ENCODE peak calls at places on chromosomes 16 and 17, in nine cellular contexts. One of them, this sample, is unnamed. For H3K4me1 and H3K27me3, the result is how much of the 10 kb centered on the place peaks cover.

GRCh38 chr16:86403541-86404163 is 106.7 kb upstream of the FOXF1 start:
- DNase-seq in ovary: no peak
- DNase-seq in H1: no peak
- DNase-seq in fibroblast of lung: no peak
- DNase-seq in GM12878: no peak
- DNase-seq in GM23338: no peak
- DNase-seq in lower lobe of right lung: no peak
- DNase-seq in PC-9: no peak
- DNase-seq in PC-3: no peak
- DNase-seq in this sample: no peak

GRCh38 chr17:72879877-72880276 is 212.6 kb downstream of the SLC39A11 start:
- DNase-seq in ovary: no peak
- DNase-seq in H1: no peak
- DNase-seq in fibroblast of lung: no peak
- DNase-seq in GM12878: no peak
- DNase-seq in GM23338: no peak
- DNase-seq in lower lobe of right lung: no peak
- DNase-seq in PC-9: no peak
- DNase-seq in PC-3: no peak
- DNase-seq in this sample: no peak

GRCh38 chr16:78607465-78607864 is 508.0 kb downstream of the WWOX start:
- DNase-seq in ovary: peak
- DNase-seq in H1: no peak
- DNase-seq in fibroblast of lung: peak
- DNase-seq in GM12878: no peak
- DNase-seq in GM23338: no peak
- DNase-seq in lower lobe of right lung: no peak
- DNase-seq in PC-9: no peak
- DNase-seq in PC-3: no peak
- DNase-seq in this sample: peak

GRCh38 chr16:2520784-2521577 is 810 bp downstream of the AMDHD2 start:
- DNase-seq in ovary: peak
- DNase-seq in H1: no peak
- DNase-seq in fibroblast of lung: no peak
- DNase-seq in GM12878: no peak
- DNase-seq in GM23338: peak
- DNase-seq in lower lobe of right lung: peak
- DNase-seq in PC-9: peak
- DNase-seq in PC-3: peak
- DNase-seq in this sample: no peak

GRCh38 chr17:9226794-9227135 is 205.5 kb downstream of the NTN1 start:
- DNase-seq in ovary: no peak
- DNase-seq in H1: peak
- DNase-seq in fibroblast of lung: no peak
- DNase-seq in GM12878: no peak
- DNase-seq in GM23338: peak
- DNase-seq in lower lobe of right lung: peak
- DNase-seq in PC-9: no peak
- DNase-seq in PC-3: no peak
- DNase-seq in this sample: no peak

GRCh38 chr17:78132086-78132676 is 1.6 kb downstream of the TMC8 start:
- DNase-seq in ovary: no peak
- DNase-seq in H1: peak
- DNase-seq in fibroblast of lung: no peak
- DNase-seq in GM12878: no peak
- DNase-seq in GM23338: peak
- DNase-seq in lower lobe of right lung: peak
- DNase-seq in PC-9: peak
- DNase-seq in PC-3: peak
- DNase-seq in this sample: no peak

GRCh38 chr17:38361700-38362465 is 10.2 kb downstream of the SOCS7 start:
- DNase-seq in ovary: no peak
- DNase-seq in H1: no peak
- DNase-seq in fibroblast of lung: peak
- DNase-seq in GM12878: no peak
- DNase-seq in GM23338: no peak
- DNase-seq in lower lobe of right lung: no peak
- DNase-seq in PC-9: peak
- DNase-seq in PC-3: peak
- DNase-seq in this sample: no peak

GRCh38 chr16:66972983-66973382 is 11.9 kb downstream of the CES3 start:
- DNase-seq in ovary: no peak
- DNase-seq in H1: no peak
- DNase-seq in fibroblast of lung: no peak
- DNase-seq in GM12878: no peak
- DNase-seq in GM23338: no peak
- DNase-seq in lower lobe of right lung: peak
- DNase-seq in PC-9: no peak
- DNase-seq in PC-3: no peak
- DNase-seq in this sample: no peak

GRCh38 chr17:75869282-75870141 is 8.9 kb downstream of the TRIM47 start:
- DNase-seq in ovary: no peak
- DNase-seq in H1: no peak
- DNase-seq in fibroblast of lung: peak
- DNase-seq in GM12878: no peak
- DNase-seq in GM23338: peak
- DNase-seq in lower lobe of right lung: no peak
- DNase-seq in PC-9: no peak
- DNase-seq in PC-3: no peak
- DNase-seq in this sample: peak

GRCh38 chr17:19992803-19993713 is 15.4 kb upstream of the AKAP10 start:
- DNase-seq in ovary: peak
- DNase-seq in H1: peak
- DNase-seq in fibroblast of lung: peak
- DNase-seq in GM12878: peak
- DNase-seq in GM23338: peak
- DNase-seq in lower lobe of right lung: peak
- DNase-seq in PC-9: peak
- DNase-seq in PC-3: peak
- DNase-seq in this sample: peak

GRCh38 chr16:48576927-48577326 is 33.1 kb downstream of the N4BP1 start:
- DNase-seq in ovary: no peak
- DNase-seq in H1: no peak
- DNase-seq in fibroblast of lung: peak
- DNase-seq in GM12878: no peak
- DNase-seq in GM23338: no peak
- DNase-seq in lower lobe of right lung: no peak
- DNase-seq in PC-9: no peak
- DNase-seq in PC-3: peak
- DNase-seq in this sample: no peak

GRCh38 chr16:51900221-51900780 is 646.6 kb downstream of the TOX3 start:
- DNase-seq in ovary: no peak
- DNase-seq in H1: no peak
- DNase-seq in fibroblast of lung: no peak
- DNase-seq in GM12878: no peak
- DNase-seq in GM23338: no peak
- DNase-seq in lower lobe of right lung: no peak
- DNase-seq in PC-9: no peak
- DNase-seq in PC-3: no peak
- DNase-seq in this sample: no peak

GRCh38 chr17:82052638-82053059 is 951 bp downstream of the GPS1 start:
- DNase-seq in ovary: no peak
- DNase-seq in H1: no peak
- DNase-seq in fibroblast of lung: no peak
- DNase-seq in GM12878: no peak
- DNase-seq in GM23338: no peak
- DNase-seq in lower lobe of right lung: no peak
- DNase-seq in PC-9: no peak
- DNase-seq in PC-3: no peak
- DNase-seq in this sample: no peak

GRCh38 chr16:8646271-8646670 is 24.8 kb downstream of the METTL22 start:
- DNase-seq in ovary: no peak
- DNase-seq in H1: no peak
- DNase-seq in fibroblast of lung: no peak
- DNase-seq in GM12878: no peak
- DNase-seq in GM23338: no peak
- DNase-seq in lower lobe of right lung: no peak
- DNase-seq in PC-9: no peak
- DNase-seq in PC-3: no peak
- DNase-seq in this sample: no peak

GRCh38 chr17:75864448-75864871 is 9.3 kb upstream of the WBP2 start:
- DNase-seq in ovary: peak
- DNase-seq in H1: no peak
- DNase-seq in fibroblast of lung: peak
- DNase-seq in GM12878: peak
- DNase-seq in GM23338: peak
- DNase-seq in lower lobe of right lung: peak
- DNase-seq in PC-9: no peak
- DNase-seq in PC-3: no peak
- DNase-seq in this sample: peak

GRCh38 chr16:20323591-20324117 is 3.7 kb downstream of the GP2 start:
- DNase-seq in ovary: no peak
- DNase-seq in H1: no peak
- DNase-seq in fibroblast of lung: no peak
- DNase-seq in GM12878: no peak
- DNase-seq in GM23338: peak
- DNase-seq in lower lobe of right lung: no peak
- DNase-seq in PC-9: no peak
- DNase-seq in PC-3: no peak
- DNase-seq in this sample: no peak

GRCh38 chr17:7191571-7192270 is 12.6 kb upstream of the ASGR1 start:
- DNase-seq in ovary: peak
- DNase-seq in H1: peak
- DNase-seq in fibroblast of lung: peak
- DNase-seq in GM12878: no peak
- DNase-seq in GM23338: peak
- DNase-seq in lower lobe of right lung: peak
- DNase-seq in PC-9: no peak
- DNase-seq in PC-3: peak
- DNase-seq in this sample: peak

GRCh38 chr17:80761421-80761871 is 216.8 kb downstream of the RPTOR start:
- DNase-seq in ovary: no peak
- DNase-seq in H1: no peak
- DNase-seq in fibroblast of lung: peak
- DNase-seq in GM12878: no peak
- DNase-seq in GM23338: no peak
- DNase-seq in lower lobe of right lung: no peak
- DNase-seq in PC-9: peak
- DNase-seq in PC-3: peak
- DNase-seq in this sample: no peak

DNA sequence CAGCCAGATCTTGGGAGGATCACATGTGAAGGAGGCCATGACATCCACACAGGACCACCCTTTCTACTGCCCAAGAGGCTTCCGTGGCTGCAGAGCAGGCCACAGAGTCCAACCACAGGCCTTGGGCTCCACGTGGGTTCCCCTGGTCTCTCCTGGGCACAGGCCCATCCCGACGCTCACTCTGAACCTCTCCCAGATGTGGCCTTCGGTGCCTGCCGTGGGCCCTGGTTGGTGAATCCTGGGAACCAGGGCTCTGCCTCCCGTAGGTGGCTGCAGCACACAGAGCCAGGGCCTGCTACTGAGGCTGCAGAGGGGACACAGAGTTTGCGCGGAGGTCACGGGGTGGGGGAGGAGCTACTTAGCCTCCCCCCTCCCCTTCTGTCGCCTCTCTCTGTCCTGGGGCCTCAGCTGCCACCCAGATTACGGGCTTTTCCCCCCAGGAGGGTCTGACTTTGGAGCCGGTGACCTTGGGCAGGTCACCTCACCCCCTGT is 55.3 kb downstream of the ZFPM1 start:
- DNase-seq in ovary: no peak
- DNase-seq in H1: no peak
- DNase-seq in fibroblast of lung: no peak
- DNase-seq in GM12878: no peak
- DNase-seq in GM23338: no peak
- DNase-seq in lower lobe of right lung: no peak
- DNase-seq in PC-9: no peak
- DNase-seq in PC-3: no peak
- DNase-seq in this sample: no peak
- H3K27ac ChIP-seq in ovary: no peak
- H3K27ac ChIP-seq in H1: peak
- H3K27ac ChIP-seq in fibroblast of lung: no peak
- H3K27ac ChIP-seq in GM12878: no peak
- H3K27ac ChIP-seq in GM23338: no peak
- H3K27ac ChIP-seq in lower lobe of right lung: no peak
- H3K27ac ChIP-seq in PC-9: no peak
- H3K27ac ChIP-seq in PC-3: no peak
- H3K27ac ChIP-seq in this sample: peak

GRCh38 chr16:75250089-75250808 is 1.2 kb downstream of the BCAR1 start:
- DNase-seq in ovary: peak
- DNase-seq in H1: no peak
- DNase-seq in fibroblast of lung: no peak
- DNase-seq in GM12878: no peak
- DNase-seq in GM23338: peak
- DNase-seq in lower lobe of right lung: no peak
- DNase-seq in PC-9: no peak
- DNase-seq in PC-3: peak
- DNase-seq in this sample: no peak
- H3K4me1 ChIP-seq in ovary: under half
- H3K4me1 ChIP-seq in H1: half or more
- H3K4me1 ChIP-seq in fibroblast of lung: half or more
- H3K4me1 ChIP-seq in GM12878: under half
- H3K4me1 ChIP-seq in GM23338: half or more
- H3K4me1 ChIP-seq in lower lobe of right lung: half or more
- H3K4me1 ChIP-seq in PC-9: half or more
- H3K4me1 ChIP-seq in PC-3: half or more
- H3K4me1 ChIP-seq in this sample: half or more

DNA sequence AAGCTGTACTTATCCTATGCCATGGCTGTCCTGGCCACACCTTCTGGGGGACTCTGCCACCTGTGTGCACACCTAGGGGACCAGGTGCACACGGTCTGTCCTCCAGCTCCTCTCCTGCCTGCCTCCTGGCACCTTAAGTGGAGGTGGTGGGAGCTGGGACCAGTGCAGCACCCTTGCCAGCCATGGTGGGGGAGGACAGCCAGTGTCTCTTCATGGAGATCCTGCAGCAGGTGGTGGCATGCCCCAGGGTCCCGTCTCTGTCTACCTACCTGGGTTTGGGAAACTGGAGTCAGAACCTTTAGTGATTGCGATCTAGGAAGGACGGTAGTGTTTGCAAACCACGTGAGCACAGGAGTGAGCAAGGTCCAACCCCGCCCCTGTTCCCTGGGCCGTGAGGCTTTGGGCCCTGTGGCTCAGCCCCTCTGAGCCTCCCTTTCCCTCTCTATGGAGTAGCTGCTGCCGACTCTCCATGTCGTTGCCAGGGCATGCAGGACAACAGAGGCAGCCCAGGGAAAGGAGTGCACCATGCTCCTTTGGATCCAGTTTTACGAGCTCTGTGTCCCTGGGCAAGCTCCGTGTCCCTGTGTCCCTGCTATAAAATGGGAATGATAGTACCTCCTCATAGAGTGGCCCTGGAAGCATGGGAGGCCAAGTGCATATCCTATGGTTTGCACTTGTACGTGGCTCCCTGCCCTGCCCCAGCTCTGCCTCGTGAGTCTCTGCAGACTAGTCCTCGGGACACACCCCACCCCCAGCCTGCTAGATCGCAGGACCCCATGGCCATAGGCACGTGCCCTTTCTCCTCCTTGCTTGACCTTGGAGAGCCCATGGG is 7.1 kb downstream of the ADGRG1 start:
- DNase-seq in ovary: no peak
- DNase-seq in H1: no peak
- DNase-seq in fibroblast of lung: no peak
- DNase-seq in GM12878: no peak
- DNase-seq in GM23338: no peak
- DNase-seq in lower lobe of right lung: no peak
- DNase-seq in PC-9: no peak
- DNase-seq in PC-3: no peak
- DNase-seq in this sample: no peak
- H3K27me3 ChIP-seq in ovary: under half
- H3K27me3 ChIP-seq in H1: under half
- H3K27me3 ChIP-seq in fibroblast of lung: under half
- H3K27me3 ChIP-seq in GM12878: under half
- H3K27me3 ChIP-seq in GM23338: under half
- H3K27me3 ChIP-seq in lower lobe of right lung: under half
- H3K27me3 ChIP-seq in PC-9: under half
- H3K27me3 ChIP-seq in PC-3: under half
- H3K27me3 ChIP-seq in this sample: under half

GRCh38 chr17:40104570-40105471 is 4.4 kb upstream of the NR1D1 start:
- DNase-seq in ovary: peak
- DNase-seq in H1: no peak
- DNase-seq in fibroblast of lung: no peak
- DNase-seq in GM12878: no peak
- DNase-seq in GM23338: peak
- DNase-seq in lower lobe of right lung: no peak
- DNase-seq in PC-9: peak
- DNase-seq in PC-3: no peak
- DNase-seq in this sample: no peak
- H3K27ac ChIP-seq in ovary: peak
- H3K27ac ChIP-seq in H1: no peak
- H3K27ac ChIP-seq in fibroblast of lung: no peak
- H3K27ac ChIP-seq in GM12878: no peak
- H3K27ac ChIP-seq in GM23338: no peak
- H3K27ac ChIP-seq in lower lobe of right lung: peak
- H3K27ac ChIP-seq in PC-9: peak
- H3K27ac ChIP-seq in PC-3: no peak
- H3K27ac ChIP-seq in this sample: peak